ENCODE peak calls at places on chromosomes 2 and 18, in nine cellular contexts. One of them, this sample, is unnamed.
A peak's percentile ranks its signal among the peaks of the same experiment; 100 is the strongest.

GRCh38 chr2:179809606-179810005 is 51.8 kb downstream of the ZNF385B start:
- DNase-seq in foreskin fibroblast: no peak
- DNase-seq in AG08395: no peak
- DNase-seq in stimulated activated CD8-positive, alpha-beta memory T cell treated with anti-CD3 and anti-CD28 coated beads, Interleukin-12 subunit alpha, Interleukin-12 subunit beta, amount 100 ng/mL, for 1 hour: no peak
- DNase-seq in T-helper 2 cell treated with Interferon-gamma antibody and Interleukin-4, amounts not matched to agents 5 μg/mL and 100 μg/mL, for 36 hours: no peak
- DNase-seq in fibroblast of mammary gland: no peak
- DNase-seq in NCI-H774: no peak
- DNase-seq in GM13977: no peak
- DNase-seq in WTC11: no peak
- DNase-seq in this sample: no peak

GRCh38 chr2:135942936-135943688 is 42.3 kb downstream of the DARS1 start:
- DNase-seq in foreskin fibroblast: no peak
- DNase-seq in AG08395: no peak
- DNase-seq in stimulated activated CD8-positive, alpha-beta memory T cell treated with anti-CD3 and anti-CD28 coated beads, Interleukin-12 subunit alpha, Interleukin-12 subunit beta, amount 100 ng/mL, for 1 hour: no peak
- DNase-seq in T-helper 2 cell treated with Interferon-gamma antibody and Interleukin-4, amounts not matched to agents 5 μg/mL and 100 μg/mL, for 36 hours: no peak
- DNase-seq in fibroblast of mammary gland: no peak
- DNase-seq in NCI-H774: no peak
- DNase-seq in GM13977: no peak
- DNase-seq in WTC11: no peak
- DNase-seq in this sample: no peak

GRCh38 chr2:152550386-152550785 is 166.9 kb downstream of the PRPF40A start:
- DNase-seq in foreskin fibroblast: no peak
- DNase-seq in AG08395: no peak
- DNase-seq in stimulated activated CD8-positive, alpha-beta memory T cell treated with anti-CD3 and anti-CD28 coated beads, Interleukin-12 subunit alpha, Interleukin-12 subunit beta, amount 100 ng/mL, for 1 hour: no peak
- DNase-seq in T-helper 2 cell treated with Interferon-gamma antibody and Interleukin-4, amounts not matched to agents 5 μg/mL and 100 μg/mL, for 36 hours: no peak
- DNase-seq in fibroblast of mammary gland: no peak
- DNase-seq in NCI-H774: no peak
- DNase-seq in GM13977: no peak
- DNase-seq in WTC11: no peak
- DNase-seq in this sample: no peak

GRCh38 chr2:7530001-7530400 is 612.8 kb downstream of the RNF144A start:
- DNase-seq in foreskin fibroblast: peak; percentile 35
- DNase-seq in AG08395: no peak
- DNase-seq in stimulated activated CD8-positive, alpha-beta memory T cell treated with anti-CD3 and anti-CD28 coated beads, Interleukin-12 subunit alpha, Interleukin-12 subunit beta, amount 100 ng/mL, for 1 hour: no peak
- DNase-seq in T-helper 2 cell treated with Interferon-gamma antibody and Interleukin-4, amounts not matched to agents 5 μg/mL and 100 μg/mL, for 36 hours: no peak
- DNase-seq in fibroblast of mammary gland: peak; percentile 35
- DNase-seq in NCI-H774: no peak
- DNase-seq in GM13977: no peak
- DNase-seq in WTC11: no peak
- DNase-seq in this sample: no peak

GRCh38 chr2:202450785-202451184 is 74.7 kb downstream of the BMPR2 start:
- DNase-seq in foreskin fibroblast: no peak
- DNase-seq in AG08395: no peak
- DNase-seq in stimulated activated CD8-positive, alpha-beta memory T cell treated with anti-CD3 and anti-CD28 coated beads, Interleukin-12 subunit alpha, Interleukin-12 subunit beta, amount 100 ng/mL, for 1 hour: no peak
- DNase-seq in T-helper 2 cell treated with Interferon-gamma antibody and Interleukin-4, amounts not matched to agents 5 μg/mL and 100 μg/mL, for 36 hours: no peak
- DNase-seq in fibroblast of mammary gland: no peak
- DNase-seq in NCI-H774: no peak
- DNase-seq in GM13977: no peak
- DNase-seq in WTC11: no peak
- DNase-seq in this sample: no peak

GRCh38 chr2:119644186-119644585 is 34.8 kb upstream of the TMEM177 start:
- DNase-seq in foreskin fibroblast: peak; percentile 23
- DNase-seq in AG08395: no peak
- DNase-seq in stimulated activated CD8-positive, alpha-beta memory T cell treated with anti-CD3 and anti-CD28 coated beads, Interleukin-12 subunit alpha, Interleukin-12 subunit beta, amount 100 ng/mL, for 1 hour: no peak
- DNase-seq in T-helper 2 cell treated with Interferon-gamma antibody and Interleukin-4, amounts not matched to agents 5 μg/mL and 100 μg/mL, for 36 hours: no peak
- DNase-seq in fibroblast of mammary gland: no peak
- DNase-seq in NCI-H774: no peak
- DNase-seq in GM13977: no peak
- DNase-seq in WTC11: no peak
- DNase-seq in this sample: no peak

GRCh38 chr18:58649966-58650816 is 21.1 kb upstream of the MALT1 start:
- DNase-seq in foreskin fibroblast: no peak
- DNase-seq in AG08395: no peak
- DNase-seq in stimulated activated CD8-positive, alpha-beta memory T cell treated with anti-CD3 and anti-CD28 coated beads, Interleukin-12 subunit alpha, Interleukin-12 subunit beta, amount 100 ng/mL, for 1 hour: no peak
- DNase-seq in T-helper 2 cell treated with Interferon-gamma antibody and Interleukin-4, amounts not matched to agents 5 μg/mL and 100 μg/mL, for 36 hours: peak; percentile 72
- DNase-seq in fibroblast of mammary gland: no peak
- DNase-seq in NCI-H774: no peak
- DNase-seq in GM13977: no peak
- DNase-seq in WTC11: no peak
- DNase-seq in this sample: no peak

GRCh38 chr2:235406420-235406819 is 87.4 kb upstream of the AGAP1 start:
- DNase-seq in foreskin fibroblast: no peak
- DNase-seq in AG08395: no peak
- DNase-seq in stimulated activated CD8-positive, alpha-beta memory T cell treated with anti-CD3 and anti-CD28 coated beads, Interleukin-12 subunit alpha, Interleukin-12 subunit beta, amount 100 ng/mL, for 1 hour: no peak
- DNase-seq in T-helper 2 cell treated with Interferon-gamma antibody and Interleukin-4, amounts not matched to agents 5 μg/mL and 100 μg/mL, for 36 hours: no peak
- DNase-seq in fibroblast of mammary gland: no peak
- DNase-seq in NCI-H774: no peak
- DNase-seq in GM13977: no peak
- DNase-seq in WTC11: no peak
- DNase-seq in this sample: no peak

GRCh38 chr18:51848702-51849101 is 491.3 kb upstream of the DCC start:
- DNase-seq in foreskin fibroblast: no peak
- DNase-seq in AG08395: no peak
- DNase-seq in stimulated activated CD8-positive, alpha-beta memory T cell treated with anti-CD3 and anti-CD28 coated beads, Interleukin-12 subunit alpha, Interleukin-12 subunit beta, amount 100 ng/mL, for 1 hour: no peak
- DNase-seq in T-helper 2 cell treated with Interferon-gamma antibody and Interleukin-4, amounts not matched to agents 5 μg/mL and 100 μg/mL, for 36 hours: no peak
- DNase-seq in fibroblast of mammary gland: no peak
- DNase-seq in NCI-H774: no peak
- DNase-seq in GM13977: no peak
- DNase-seq in WTC11: no peak
- DNase-seq in this sample: no peak

GRCh38 chr2:227748079-227748478 is 2.4 kb downstream of the SCYGR8 start:
- DNase-seq in foreskin fibroblast: no peak
- DNase-seq in AG08395: no peak
- DNase-seq in stimulated activated CD8-positive, alpha-beta memory T cell treated with anti-CD3 and anti-CD28 coated beads, Interleukin-12 subunit alpha, Interleukin-12 subunit beta, amount 100 ng/mL, for 1 hour: no peak
- DNase-seq in T-helper 2 cell treated with Interferon-gamma antibody and Interleukin-4, amounts not matched to agents 5 μg/mL and 100 μg/mL, for 36 hours: no peak
- DNase-seq in fibroblast of mammary gland: peak; percentile 12
- DNase-seq in NCI-H774: no peak
- DNase-seq in GM13977: peak; percentile 40
- DNase-seq in WTC11: peak; percentile 77
- DNase-seq in this sample: no peak

GRCh38 chr2:20450201-20451108 is 3.6 kb downstream of the RHOB start:
- DNase-seq in foreskin fibroblast: peak; percentile 95
- DNase-seq in AG08395: peak; percentile 81
- DNase-seq in stimulated activated CD8-positive, alpha-beta memory T cell treated with anti-CD3 and anti-CD28 coated beads, Interleukin-12 subunit alpha, Interleukin-12 subunit beta, amount 100 ng/mL, for 1 hour: no peak
- DNase-seq in T-helper 2 cell treated with Interferon-gamma antibody and Interleukin-4, amounts not matched to agents 5 μg/mL and 100 μg/mL, for 36 hours: no peak
- DNase-seq in fibroblast of mammary gland: peak; percentile 90
- DNase-seq in NCI-H774: no peak
- DNase-seq in GM13977: no peak
- DNase-seq in WTC11: peak; percentile 14
- DNase-seq in this sample: peak; percentile 83

GRCh38 chr2:85753525-85754312 is at the start of gene ATOH8:
- DNase-seq in foreskin fibroblast: peak; percentile 82
- DNase-seq in AG08395: peak; percentile 63
- DNase-seq in stimulated activated CD8-positive, alpha-beta memory T cell treated with anti-CD3 and anti-CD28 coated beads, Interleukin-12 subunit alpha, Interleukin-12 subunit beta, amount 100 ng/mL, for 1 hour: no peak
- DNase-seq in T-helper 2 cell treated with Interferon-gamma antibody and Interleukin-4, amounts not matched to agents 5 μg/mL and 100 μg/mL, for 36 hours: peak; percentile 12
- DNase-seq in fibroblast of mammary gland: peak; percentile 61
- DNase-seq in NCI-H774: no peak
- DNase-seq in GM13977: peak; percentile 79
- DNase-seq in WTC11: peak; percentile 75
- DNase-seq in this sample: no peak

GRCh38 chr18:40380657-40381441 is 1574.2 kb upstream of the PIK3C3 start:
- DNase-seq in foreskin fibroblast: peak; percentile 81
- DNase-seq in AG08395: peak; percentile 59
- DNase-seq in stimulated activated CD8-positive, alpha-beta memory T cell treated with anti-CD3 and anti-CD28 coated beads, Interleukin-12 subunit alpha, Interleukin-12 subunit beta, amount 100 ng/mL, for 1 hour: no peak
- DNase-seq in T-helper 2 cell treated with Interferon-gamma antibody and Interleukin-4, amounts not matched to agents 5 μg/mL and 100 μg/mL, for 36 hours: no peak
- DNase-seq in fibroblast of mammary gland: peak; percentile 50
- DNase-seq in NCI-H774: no peak
- DNase-seq in GM13977: no peak
- DNase-seq in WTC11: no peak
- DNase-seq in this sample: no peak

GRCh38 chr2:180247658-180248057 is 240.6 kb upstream of the CWC22 start:
- DNase-seq in foreskin fibroblast: no peak
- DNase-seq in AG08395: no peak
- DNase-seq in stimulated activated CD8-positive, alpha-beta memory T cell treated with anti-CD3 and anti-CD28 coated beads, Interleukin-12 subunit alpha, Interleukin-12 subunit beta, amount 100 ng/mL, for 1 hour: no peak
- DNase-seq in T-helper 2 cell treated with Interferon-gamma antibody and Interleukin-4, amounts not matched to agents 5 μg/mL and 100 μg/mL, for 36 hours: no peak
- DNase-seq in fibroblast of mammary gland: no peak
- DNase-seq in NCI-H774: no peak
- DNase-seq in GM13977: no peak
- DNase-seq in WTC11: no peak
- DNase-seq in this sample: no peak

GRCh38 chr18:2846241-2846637 is 567 bp upstream of the EMILIN2 start:
- DNase-seq in foreskin fibroblast: peak; percentile 64
- DNase-seq in AG08395: peak; percentile 37
- DNase-seq in stimulated activated CD8-positive, alpha-beta memory T cell treated with anti-CD3 and anti-CD28 coated beads, Interleukin-12 subunit alpha, Interleukin-12 subunit beta, amount 100 ng/mL, for 1 hour: no peak
- DNase-seq in T-helper 2 cell treated with Interferon-gamma antibody and Interleukin-4, amounts not matched to agents 5 μg/mL and 100 μg/mL, for 36 hours: peak; percentile 22
- DNase-seq in fibroblast of mammary gland: peak; percentile 30
- DNase-seq in NCI-H774: no peak
- DNase-seq in GM13977: peak; percentile 76
- DNase-seq in WTC11: peak; percentile 42
- DNase-seq in this sample: no peak

GRCh38 chr18:80166240-80166639 is 57.2 kb downstream of the ADNP2 start:
- DNase-seq in foreskin fibroblast: no peak
- DNase-seq in AG08395: no peak
- DNase-seq in stimulated activated CD8-positive, alpha-beta memory T cell treated with anti-CD3 and anti-CD28 coated beads, Interleukin-12 subunit alpha, Interleukin-12 subunit beta, amount 100 ng/mL, for 1 hour: no peak
- DNase-seq in T-helper 2 cell treated with Interferon-gamma antibody and Interleukin-4, amounts not matched to agents 5 μg/mL and 100 μg/mL, for 36 hours: no peak
- DNase-seq in fibroblast of mammary gland: no peak
- DNase-seq in NCI-H774: no peak
- DNase-seq in GM13977: no peak
- DNase-seq in WTC11: no peak
- DNase-seq in this sample: no peak

GRCh38 chr2:121699421-121700328 is 37.0 kb downstream of the NIFK start:
- DNase-seq in foreskin fibroblast: peak; percentile 90
- DNase-seq in AG08395: peak; percentile 90
- DNase-seq in stimulated activated CD8-positive, alpha-beta memory T cell treated with anti-CD3 and anti-CD28 coated beads, Interleukin-12 subunit alpha, Interleukin-12 subunit beta, amount 100 ng/mL, for 1 hour: peak; percentile 76
- DNase-seq in T-helper 2 cell treated with Interferon-gamma antibody and Interleukin-4, amounts not matched to agents 5 μg/mL and 100 μg/mL, for 36 hours: peak; percentile 89
- DNase-seq in fibroblast of mammary gland: peak; percentile 88
- DNase-seq in NCI-H774: no peak
- DNase-seq in GM13977: peak; percentile 86
- DNase-seq in WTC11: no peak
- DNase-seq in this sample: no peak

GRCh38 chr2:26011990-26012856 is 21.7 kb upstream of the RAB10 start:
- DNase-seq in foreskin fibroblast: peak; percentile 52
- DNase-seq in AG08395: peak; percentile 62
- DNase-seq in stimulated activated CD8-positive, alpha-beta memory T cell treated with anti-CD3 and anti-CD28 coated beads, Interleukin-12 subunit alpha, Interleukin-12 subunit beta, amount 100 ng/mL, for 1 hour: no peak
- DNase-seq in T-helper 2 cell treated with Interferon-gamma antibody and Interleukin-4, amounts not matched to agents 5 μg/mL and 100 μg/mL, for 36 hours: no peak
- DNase-seq in fibroblast of mammary gland: peak; percentile 36
- DNase-seq in NCI-H774: peak; percentile 47
- DNase-seq in GM13977: no peak
- DNase-seq in WTC11: no peak
- DNase-seq in this sample: no peak